ENCODE peak calls at places on chromosomes 5 and 9, in four cellular contexts. M is astrocyte of the cerebellum, C is cardiac muscle cell, E is GM12865. H is an unnamed sample.

GRCh38 chr5:119022017-119022745 is 33.8 kb upstream of the DTWD2 start:
- DNase-seq in M (peak), C (peak), E (peak), H (peak)

GRCh38 chr5:178205010-178205748 is 846 bp downstream of the HNRNPAB start:
- DNase-seq in M (no peak), C (peak), E (peak), H (peak)

GRCh38 chr9:121269030-121269887 is 1.3 kb downstream of the GSN start:
- DNase-seq in M (no peak), C (no peak), E (no peak), H (peak)

GRCh38 chr9:133991964-133992779 is at the start of gene VAV2:
- DNase-seq in M (no peak), C (peak), E (peak), H (peak)

GRCh38 chr9:131735238-131736181 is 4.4 kb downstream of the RAPGEF1 start:
- DNase-seq in M (no peak), C (no peak), E (peak), H (no peak)

GRCh38 chr5:37251673-37252072 is 2.5 kb upstream of the CPLANE1 start:
- DNase-seq in M (no peak), C (no peak), E (no peak), H (no peak)

GRCh38 chr5:94288937-94289336 is 329.5 kb downstream of the KIAA0825 start:
- DNase-seq in M (peak), C (peak), E (no peak), H (peak)

GRCh38 chr5:78467744-78468357 is 107.4 kb downstream of the SCAMP1 start:
- DNase-seq in M (peak), C (peak), E (peak), H (peak)

GRCh38 chr5:64569880-64570279 is 64.1 kb downstream of the RGS7BP start:
- DNase-seq in M (no peak), C (no peak), E (no peak), H (no peak)

GRCh38 chr5:178416206-178416882 is 173.8 kb downstream of the COL23A1 start:
- DNase-seq in M (no peak), C (no peak), E (no peak), H (no peak)

GRCh38 chr9:121353246-121353975 is 16.6 kb downstream of the STOM start:
- DNase-seq in M (no peak), C (no peak), E (peak), H (no peak)

GRCh38 chr5:138054863-138055558 is 22.1 kb upstream of the FAM13B start:
- DNase-seq in M (no peak), C (peak), E (no peak), H (no peak)

GRCh38 chr9:114428466-114428865 is 40.7 kb upstream of the AKNA start:
- DNase-seq in M (no peak), C (no peak), E (no peak), H (no peak)

GRCh38 chr9:6614489-6614888 is 31.0 kb downstream of the GLDC start:
- DNase-seq in M (no peak), C (no peak), E (no peak), H (no peak)

GRCh38 chr5:177141496-177141895 is 7.9 kb downstream of the NSD1 start:
- DNase-seq in M (no peak), C (no peak), E (no peak), H (no peak)

GRCh38 chr5:158414780-158415179 is 555.8 kb upstream of the CLINT1 start:
- DNase-seq in M (peak), C (peak), E (no peak), H (peak)

GRCh38 chr5:52657231-52657645 is 130.5 kb upstream of the ITGA1 start:
- DNase-seq in M (peak), C (peak), E (peak), H (peak)

DNA sequence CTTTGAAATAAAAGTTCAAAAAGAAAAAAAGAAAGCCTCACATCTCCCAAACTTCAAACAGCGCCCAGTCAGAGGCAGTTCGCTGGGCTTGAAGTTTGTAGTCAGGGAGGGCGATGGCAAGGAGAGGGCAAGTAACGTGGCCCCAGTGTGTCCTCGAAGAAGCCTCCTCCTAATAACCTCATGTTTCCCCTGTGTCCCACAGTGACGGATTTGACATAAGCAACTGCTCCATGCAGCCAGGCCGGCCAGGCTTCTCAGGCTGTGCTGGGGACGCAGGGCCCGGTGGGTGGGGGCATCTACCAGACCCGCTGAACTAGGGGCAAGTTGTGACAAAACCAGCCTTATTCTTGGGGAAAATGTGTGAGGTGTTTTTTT is 172.2 kb downstream of the ERCC6L2 start:
- DNase-seq in M (no peak), C (no peak), E (no peak), H (no peak)
- H3K4me3 ChIP-seq in M (no peak), C (no peak), E (no peak), H (no peak)

GRCh38 chr5:116242363-116242762 is 157.5 kb downstream of the COMMD10 start:
- DNase-seq in M (peak), C (peak), E (no peak), H (peak)

GRCh38 chr5:116234681-116235080 is 149.9 kb downstream of the COMMD10 start:
- DNase-seq in M (no peak), C (no peak), E (no peak), H (no peak)

GRCh38 chr5:116237917-116238502 is 153.2 kb downstream of the COMMD10 start:
- DNase-seq in M (no peak), C (no peak), E (no peak), H (no peak)
- TF ChIP-seq CTCF in M (peak), C (peak), E (peak), H (peak)

GRCh38 chr9:136664799-136665082 is 2.0 kb downstream of the EGFL7 start:
- DNase-seq in M (no peak), C (no peak), E (no peak), H (no peak)

GRCh38 chr9:136666364-136667216 is 3.9 kb downstream of the EGFL7 start:
- DNase-seq in M (no peak), C (no peak), E (no peak), H (no peak)

GRCh38 chr9:136664000-136664798 is 1.5 kb downstream of the EGFL7 start:
- DNase-seq in M (no peak), C (no peak), E (no peak), H (no peak)

GRCh38 chr9:136665704-136666363 is 3.1 kb downstream of the EGFL7 start:
- DNase-seq in M (no peak), C (no peak), E (no peak), H (no peak)

DNA sequence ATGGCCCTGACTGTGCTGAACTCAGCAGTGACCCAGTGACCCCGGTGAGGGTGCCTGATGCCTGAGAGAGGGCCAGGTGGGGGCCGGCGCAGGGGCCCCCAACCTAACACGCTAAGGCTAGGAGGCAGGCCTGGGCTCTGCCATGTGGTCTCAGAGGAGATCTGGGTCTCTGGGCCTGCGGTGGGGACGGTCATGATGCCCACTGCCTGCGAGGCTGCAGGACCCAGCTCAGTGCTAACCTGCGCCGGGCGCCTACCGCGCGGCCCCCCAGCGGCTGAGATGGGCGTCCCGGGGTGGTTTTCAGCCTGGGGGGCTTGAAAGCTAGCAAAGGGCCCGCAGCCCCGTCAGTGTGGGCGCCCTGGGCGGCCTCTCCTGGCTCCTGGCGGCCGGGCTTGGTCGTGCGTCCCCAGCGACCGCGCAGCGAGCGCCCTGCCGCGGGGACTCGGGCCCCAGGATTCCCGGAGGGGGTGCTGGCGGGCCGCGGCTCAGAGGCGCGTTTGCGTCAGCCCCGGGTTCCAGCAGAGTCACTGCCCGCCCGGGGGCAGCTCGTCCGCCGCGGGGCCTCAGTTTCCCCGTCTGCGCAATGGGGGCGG is 2.5 kb downstream of the EGFL7 start:
- DNase-seq in M (no peak), C (peak), E (no peak), H (no peak)
- H3K4me3 ChIP-seq in M (peak), C (no peak), E (peak), H (peak)

GRCh38 chr5:113330533-113331200 is 104.1 kb downstream of the TSSK1B start:
- DNase-seq in M (no peak), C (peak), E (peak), H (peak)
- TF ChIP-seq CTCF in M (peak), C (peak), E (peak), H (peak)